ENCODE peak calls at places on chromosomes 5 and 9, in six cellular contexts. W, J, E, Q, P and K are unnamed samples.

GRCh38 chr5:150489358-150490295 is 18.3 kb upstream of the NDST1 start:
- DNase-seq in Q (no peak), P (peak; percentile 89), E (no peak), W (no peak), J (no peak), K (no peak)

GRCh38 chr9:110602281-110602680 is 22.7 kb upstream of the SVEP1 start:
- DNase-seq in Q (no peak), J (no peak), W (no peak), E (no peak), P (no peak), K (no peak)

GRCh38 chr9:94167376-94167775 is 83.1 kb downstream of the PTPDC1 start:
- DNase-seq in W (no peak), E (no peak), J (no peak), P (no peak), Q (no peak), K (no peak)

GRCh38 chr5:52356311-52356918 is 431.3 kb upstream of the ITGA1 start:
- DNase-seq in E (no peak), P (no peak), Q (no peak), J (no peak), W (no peak), K (no peak)

GRCh38 chr5:178458140-178458539 is 132.1 kb downstream of the COL23A1 start:
- DNase-seq in P (no peak), Q (no peak), W (no peak), J (peak; percentile 29), E (no peak), K (no peak)

GRCh38 chr9:970310-971002 is 6.0 kb upstream of the DMRT3 start:
- DNase-seq in Q (no peak), W (no peak), J (no peak), P (no peak), E (no peak), K (no peak)

GRCh38 chr5:6551287-6551954 is 81.4 kb downstream of the NSUN2 start:
- DNase-seq in W (no peak), E (no peak), J (peak; percentile 88), Q (no peak), P (no peak), K (no peak)

GRCh38 chr5:150070277-150070638 is 16.1 kb downstream of the CSF1R start:
- DNase-seq in E (no peak), Q (no peak), P (peak; percentile 54), W (no peak), J (no peak), K (no peak)

GRCh38 chr5:14569948-14570691 is 11.5 kb upstream of the OTULINL start:
- DNase-seq in J (no peak), P (no peak), Q (no peak), E (no peak), W (no peak), K (no peak)

GRCh38 chr9:26308328-26308727 is 584.3 kb downstream of the CAAP1 start:
- DNase-seq in E (no peak), Q (no peak), P (no peak), W (no peak), J (no peak), K (no peak)

GRCh38 chr5:151078490-151079262 is 2.2 kb downstream of the TNIP1 start:
- DNase-seq in P (peak; percentile 90), E (no peak), Q (no peak), J (no peak), W (no peak), K (peak; percentile 71)

GRCh38 chr9:21974542-21975409 is 19.4 kb downstream of the CDKN2A start:
- DNase-seq in Q (no peak), P (peak; percentile 83), W (no peak), J (no peak), E (no peak), K (peak; percentile 83)

GRCh38 chr9:88942411-88942810 is 48.9 kb upstream of the S1PR3 start:
- DNase-seq in Q (no peak), P (no peak), W (no peak), E (no peak), J (no peak), K (no peak)
- TF ChIP-seq CTCF in Q (no peak), P (no peak), W (no peak), E (no peak), J (no peak), K (no peak)

DNA sequence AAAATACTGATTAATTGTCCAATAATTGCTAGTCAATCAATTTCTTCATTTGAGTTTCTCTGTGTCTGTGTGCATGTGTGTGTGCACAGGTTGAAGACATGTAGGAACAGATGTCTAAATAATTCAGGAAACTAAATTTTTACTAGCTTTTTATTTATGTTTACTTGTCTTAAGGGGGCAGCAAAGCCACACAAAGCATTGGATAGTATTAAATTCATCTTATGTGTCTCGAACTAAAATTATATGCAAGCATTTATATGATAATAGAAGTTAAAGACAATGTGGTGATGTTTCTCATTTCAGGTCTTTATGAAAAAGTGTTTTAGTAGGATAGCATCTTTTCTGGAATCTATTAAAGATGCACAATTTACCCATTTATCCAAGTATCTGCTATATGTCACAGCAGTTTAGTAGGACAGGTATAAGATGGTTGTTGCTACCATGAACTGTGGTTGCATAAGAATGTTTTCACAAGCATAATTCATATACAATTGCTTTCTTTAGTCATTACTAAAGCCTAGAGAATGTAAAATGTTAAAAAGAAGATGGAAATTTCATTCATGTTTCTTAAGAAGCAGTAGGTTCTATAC is 784.6 kb upstream of the NUDT12 start:
- DNase-seq in W (no peak), P (no peak), Q (no peak), E (no peak), J (no peak), K (no peak)
- TF ChIP-seq CTCF in W (no peak), P (no peak), Q (no peak), E (no peak), J (no peak), K (no peak)

DNA sequence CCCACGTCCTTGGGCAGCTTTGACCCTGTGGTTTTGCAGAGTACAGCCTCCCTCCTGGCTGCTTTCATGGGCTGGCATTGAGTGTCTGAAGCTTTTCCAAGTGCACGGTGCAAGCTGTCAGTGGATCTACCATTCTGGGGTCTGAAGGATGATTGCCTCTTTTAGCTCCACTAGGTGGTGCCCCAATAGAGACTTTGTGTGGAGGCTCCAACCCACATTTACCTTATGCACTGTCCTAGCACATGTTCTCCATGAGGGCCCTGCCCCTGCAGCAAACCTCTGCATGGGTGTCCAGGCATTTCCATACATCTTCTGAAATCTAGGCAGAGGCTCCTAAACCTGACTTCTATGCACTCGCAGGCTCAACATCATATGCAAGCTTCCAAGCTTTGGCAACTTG is 644.2 kb upstream of the CDH9 start:
- DNase-seq in J (no peak), Q (no peak), E (no peak), P (no peak), W (no peak), K (peak; percentile 0)
- TF ChIP-seq CTCF in J (no peak), Q (no peak), E (no peak), P (no peak), W (no peak), K (no peak)

GRCh38 chr9:109411069-109411761 is 86.9 kb downstream of the PTPN3 start:
- DNase-seq in J (no peak), P (no peak), Q (no peak), W (no peak), E (no peak), K (no peak)

GRCh38 chr9:109411818-109412352 is 86.2 kb downstream of the PTPN3 start:
- DNase-seq in P (no peak), W (no peak), Q (no peak), E (no peak), J (no peak), K (no peak)

GRCh38 chr9:109414125-109414785 is 83.9 kb downstream of the PTPN3 start:
- DNase-seq in P (no peak), Q (no peak), J (no peak), W (no peak), E (no peak), K (no peak)

GRCh38 chr9:109408759-109409462 is 88.1 kb upstream of the EPB41L4B start:
- DNase-seq in P (no peak), W (no peak), J (no peak), Q (no peak), E (no peak), K (no peak)

DNA sequence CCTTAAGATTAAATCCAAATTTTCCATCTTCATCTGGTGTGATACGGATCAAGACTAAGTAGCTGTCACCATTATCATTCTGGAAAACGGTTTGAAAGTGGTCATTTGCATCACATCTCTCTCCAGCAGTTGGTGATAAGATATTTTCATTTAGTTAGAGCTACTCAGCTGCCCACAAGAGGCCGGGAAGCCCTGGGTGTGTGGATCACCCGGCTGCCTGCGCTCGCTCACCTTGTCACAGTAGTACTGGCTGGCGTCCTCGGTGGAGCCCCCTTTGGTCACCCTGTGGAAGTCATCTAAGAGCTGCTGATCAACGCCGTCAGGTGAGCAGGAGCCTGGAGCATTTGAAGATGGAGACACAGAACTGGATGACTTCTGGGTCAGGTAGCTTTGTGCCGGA is 88.1 kb downstream of the PTPN3 start:
- DNase-seq in J (no peak), E (no peak), W (no peak), P (no peak), Q (no peak), K (no peak)
- TF ChIP-seq CTCF in J (no peak), E (no peak), W (no peak), P (no peak), Q (no peak), K (no peak)

GRCh38 chr5:131164931-131165727 is at the start of gene HINT1:
- DNase-seq in E (peak; percentile 93), J (peak; percentile 93), Q (peak; percentile 83), W (peak; percentile 89), P (peak; percentile 98), K (peak; percentile 98)
- TF ChIP-seq CTCF in E (no peak), J (no peak), Q (no peak), W (peak; percentile 24), P (no peak), K (no peak)

GRCh38 chr5:1477341-1477740 is 32.1 kb upstream of the SLC6A3 start:
- DNase-seq in J (peak; percentile 85), W (no peak), P (peak; percentile 92), E (peak; percentile 67), Q (peak; percentile 31), K (no peak)
- TF ChIP-seq CTCF in J (no peak), W (no peak), P (no peak), E (no peak), Q (no peak), K (no peak)

DNA sequence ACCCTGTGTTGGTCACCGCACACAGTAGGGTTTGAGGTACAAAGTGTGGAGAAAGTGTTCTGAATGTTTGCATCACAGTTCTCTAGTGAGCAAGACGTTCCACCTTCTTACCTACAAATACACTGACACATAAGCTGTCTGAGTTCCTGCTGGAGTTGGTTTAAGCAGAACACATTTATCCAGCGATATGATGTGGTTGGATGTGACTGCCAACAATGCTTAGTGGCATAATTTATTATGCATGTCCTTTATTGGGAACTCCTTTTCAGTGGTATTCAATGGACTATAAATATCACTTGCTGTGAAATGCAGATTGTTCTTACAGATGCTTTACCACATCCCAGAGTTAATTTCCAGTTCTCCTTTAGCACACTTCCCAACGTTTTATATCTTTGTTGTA is 222.2 kb downstream of the LURAP1L start:
- DNase-seq in Q (no peak), E (no peak), W (no peak), J (no peak), P (no peak), K (no peak)
- TF ChIP-seq CTCF in Q (no peak), E (no peak), W (no peak), J (no peak), P (no peak), K (no peak)

GRCh38 chr5:32585122-32585445 is 273 bp upstream of the SUB1 start:
- DNase-seq in E (no peak), Q (no peak), W (no peak), J (no peak), P (no peak), K (no peak)
- TF ChIP-seq CTCF in E (no peak), Q (no peak), W (no peak), J (no peak), P (no peak), K (no peak)